ENCODE peak calls at places on chromosomes 1 and 21, in six cellular contexts. F is AG20443; V is hypothalamus; T is SK-N-SH; W is CD8-positive, alpha-beta memory T cell; J is pons. P is an unnamed sample.

GRCh38 chr1:226632922-226633351 is 84.4 kb downstream of the STUM start:
- DNase-seq in F (no peak), V (no peak), T (no peak), W (no peak), J (no peak), P (no peak)

GRCh38 chr1:21553116-21553926 is 44.1 kb downstream of the ALPL start:
- DNase-seq in F (peak), V (no peak), T (no peak), W (no peak), J (no peak), P (no peak)

GRCh38 chr1:179036844-179037465 is 11.3 kb downstream of the FAM20B start:
- DNase-seq in F (peak), V (no peak), T (no peak), W (no peak), J (no peak), P (no peak)

GRCh38 chr1:3645666-3646355 is 4.1 kb downstream of the WRAP73 start:
- DNase-seq in F (no peak), V (no peak), T (no peak), W (no peak), J (no peak), P (no peak)

GRCh38 chr1:147577033-147577773 is 35.9 kb downstream of the BCL9 start:
- DNase-seq in F (no peak), V (no peak), T (no peak), W (no peak), J (no peak), P (no peak)

GRCh38 chr1:167860231-167860923 is 53.6 kb downstream of the ADCY10 start:
- DNase-seq in F (peak), V (no peak), T (no peak), W (no peak), J (no peak), P (no peak)

GRCh38 chr1:207868252-207868768 is 42.6 kb downstream of the CD34 start:
- DNase-seq in F (peak), V (peak), T (peak), W (peak), J (peak), P (no peak)

GRCh38 chr1:114819869-114820268 is 34.8 kb upstream of the SYCP1 start:
- DNase-seq in F (no peak), V (no peak), T (no peak), W (no peak), J (no peak), P (no peak)

GRCh38 chr1:80639777-80640533 is 1160.8 kb upstream of the ADGRL2 start:
- DNase-seq in F (no peak), V (no peak), T (no peak), W (no peak), J (no peak), P (no peak)

GRCh38 chr1:183882328-183883167 is 77.6 kb downstream of the RGL1 start:
- DNase-seq in F (no peak), V (no peak), T (no peak), W (no peak), J (no peak), P (no peak)

GRCh38 chr1:113253979-113254378 is 136.3 kb upstream of the MAGI3 start:
- DNase-seq in F (no peak), V (no peak), T (no peak), W (no peak), J (no peak), P (no peak)

GRCh38 chr1:87120779-87121178 is 206.3 kb downstream of the HS2ST1 start:
- DNase-seq in F (no peak), V (no peak), T (no peak), W (no peak), J (no peak), P (no peak)

GRCh38 chr21:34302496-34302895 is 61.3 kb upstream of the KCNE2 start:
- DNase-seq in F (no peak), V (no peak), T (no peak), W (no peak), J (no peak), P (no peak)

GRCh38 chr1:199759268-199759724 is 268.2 kb upstream of the NR5A2 start:
- DNase-seq in F (no peak), V (no peak), T (no peak), W (no peak), J (no peak), P (no peak)

GRCh38 chr1:160755864-160756616 is 17.0 kb downstream of the SLAMF7 start:
- DNase-seq in F (no peak), V (no peak), T (no peak), W (peak), J (no peak), P (no peak)

GRCh38 chr1:238485906-238486219 is 595.1 kb upstream of the ZP4 start:
- DNase-seq in F (no peak), V (no peak), T (no peak), W (no peak), J (no peak), P (no peak)

GRCh38 chr1:36966242-36966641 is 68.1 kb downstream of the GRIK3 start:
- DNase-seq in F (peak), V (no peak), T (no peak), W (no peak), J (no peak), P (peak)

GRCh38 chr1:58238846-58239245 is 307.7 kb downstream of the OMA1 start:
- DNase-seq in F (no peak), V (no peak), T (no peak), W (no peak), J (no peak), P (no peak)

GRCh38 chr1:189851806-189852367 is 625.8 kb downstream of the BRINP3 start:
- DNase-seq in F (no peak), V (no peak), T (no peak), W (no peak), J (no peak), P (no peak)

GRCh38 chr1:81414417-81415087 is 386.2 kb upstream of the ADGRL2 start:
- DNase-seq in F (peak), V (peak), T (peak), W (no peak), J (peak), P (peak)

P was measured in neural crest cell.